ENCODE peak calls at places on chromosomes 4 and X, in ten cellular contexts. O is tibial nerve; H is heart right ventricle; G is NCI-H1436 treated with DMSO at 0.1 percent for 48 hours; U is RPMI7951; F is NCI-H69; Q is activated T-cell treated with anti-CD3 and anti-CD28 coated beads for 24 hours; K is naive B cell; E is naive thymus-derived CD8-positive, alpha-beta T cell; B is sigmoid colon. I is an unnamed sample.
A peak's percentile ranks its signal among the peaks of the same experiment; 100 is the strongest.

GRCh38 chr4:110629214-110629754 is 6.4 kb upstream of the PITX2 start:
- DNase-seq in O (no peak), H (no peak), G (no peak), U (no peak), F (no peak), Q (no peak), K (no peak), E (no peak), B (no peak), I (no peak)

GRCh38 chr4:128528177-128528576 is 240.6 kb upstream of the PGRMC2 start:
- DNase-seq in O (no peak), H (no peak), G (no peak), U (no peak), F (no peak), Q (no peak), K (no peak), E (no peak), B (no peak), I (no peak)

GRCh38 chr4:137156054-137156453 is 376.2 kb downstream of the PCDH18 start:
- DNase-seq in O (no peak), H (no peak), G (no peak), U (peak; percentile 6), F (no peak), Q (no peak), K (no peak), E (no peak), B (no peak), I (no peak)

GRCh38 chr4:55996611-55997010 is 47.9 kb downstream of the CEP135 start:
- DNase-seq in O (no peak), H (no peak), G (no peak), U (no peak), F (no peak), Q (no peak), K (no peak), E (no peak), B (no peak), I (no peak)

GRCh38 chr4:38785901-38786402 is 3.2 kb upstream of the TLR10 start:
- DNase-seq in O (no peak), H (peak; percentile 17), G (no peak), U (no peak), F (no peak), Q (no peak), K (no peak), E (no peak), B (no peak), I (no peak)

GRCh38 chr4:184028571-184028996 is 123.5 kb downstream of the STOX2 start:
- DNase-seq in O (no peak), H (no peak), G (no peak), U (no peak), F (no peak), Q (no peak), K (no peak), E (peak; percentile 39), B (no peak), I (no peak)

GRCh38 chr4:121189811-121190210 is 25.7 kb upstream of the TNIP3 start:
- DNase-seq in O (no peak), H (no peak), G (no peak), U (no peak), F (no peak), Q (no peak), K (no peak), E (peak; percentile 73), B (no peak), I (no peak)

GRCh38 chrX:116281106-116281505 is 110.6 kb downstream of the AGTR2 start:
- DNase-seq in O (no peak), H (no peak), G (no peak), U (no peak), F (no peak), Q (no peak), K (no peak), E (no peak), B (no peak), I (no peak)

GRCh38 chrX:39158801-39159657 is 357.8 kb downstream of the MID1IP1 start:
- DNase-seq in O (no peak), H (no peak), G (peak; percentile 73), U (peak; percentile 98), F (peak; percentile 95), Q (no peak), K (no peak), E (no peak), B (no peak), I (no peak)

GRCh38 chr4:123415977-123416376 is 19.4 kb downstream of the SPRY1 start:
- DNase-seq in O (no peak), H (no peak), G (no peak), U (peak; percentile 74), F (no peak), Q (no peak), K (no peak), E (no peak), B (no peak), I (no peak)

GRCh38 chr4:93781198-93781597 is 47.4 kb upstream of the ATOH1 start:
- DNase-seq in O (no peak), H (no peak), G (no peak), U (no peak), F (no peak), Q (no peak), K (no peak), E (no peak), B (no peak), I (no peak)

GRCh38 chrX:37800762-37801161 is 20.9 kb downstream of the CYBB start:
- DNase-seq in O (no peak), H (no peak), G (no peak), U (no peak), F (no peak), Q (no peak), K (no peak), E (no peak), B (no peak), I (no peak)

GRCh38 chrX:69015156-69015555 is 150.1 kb downstream of the PJA1 start:
- DNase-seq in O (no peak), H (peak; percentile 14), G (no peak), U (no peak), F (no peak), Q (no peak), K (no peak), E (no peak), B (no peak), I (no peak)

GRCh38 chr4:128856246-128856645 is 46.7 kb downstream of the JADE1 start:
- DNase-seq in O (no peak), H (no peak), G (no peak), U (no peak), F (no peak), Q (no peak), K (no peak), E (no peak), B (no peak), I (no peak)

I was measured in left ventricle myocardium inferior.